ENCODE peak calls at places on chromosomes 12 and 14, in four cellular contexts. One of them, this sample, is unnamed.

GRCh38 chr14:31263485-31264133 is 56.0 kb upstream of the HECTD1 start:
- DNase-seq in K562: no peak
- DNase-seq in GM12878: no peak
- DNase-seq in HepG2: peak
- DNase-seq in this sample: no peak

GRCh38 chr12:121753844-121754264 is 39.6 kb downstream of the RHOF start:
- DNase-seq in K562: no peak
- DNase-seq in HepG2: no peak
- DNase-seq in GM12878: no peak
- DNase-seq in this sample: no peak

GRCh38 chr12:89470741-89471504 is 53.7 kb downstream of the GALNT4 start:
- DNase-seq in HepG2: peak
- DNase-seq in K562: peak
- DNase-seq in GM12878: no peak
- DNase-seq in this sample: no peak

GRCh38 chr12:11833174-11833895 is 183.9 kb downstream of the ETV6 start:
- DNase-seq in HepG2: no peak
- DNase-seq in GM12878: no peak
- DNase-seq in K562: no peak
- DNase-seq in this sample: no peak

GRCh38 chr12:12719496-12719895 is 2.3 kb downstream of the CDKN1B start:
- DNase-seq in HepG2: no peak
- DNase-seq in GM12878: peak
- DNase-seq in K562: no peak
- DNase-seq in this sample: no peak

GRCh38 chr14:22556021-22556989 is 32.7 kb downstream of the DAD1 start:
- DNase-seq in K562: peak
- DNase-seq in HepG2: no peak
- DNase-seq in GM12878: peak
- DNase-seq in this sample: no peak

GRCh38 chr12:30882706-30883105 is 43.8 kb upstream of the TSPAN11 start:
- DNase-seq in GM12878: no peak
- DNase-seq in K562: no peak
- DNase-seq in HepG2: no peak
- DNase-seq in this sample: no peak

GRCh38 chr14:55265197-55265596 is 6.0 kb upstream of the FBXO34 start:
- DNase-seq in GM12878: no peak
- DNase-seq in K562: no peak
- DNase-seq in HepG2: peak
- DNase-seq in this sample: no peak

GRCh38 chr12:94140556-94140955 is 7.8 kb upstream of the PLXNC1 start:
- DNase-seq in HepG2: peak
- DNase-seq in GM12878: no peak
- DNase-seq in K562: peak
- DNase-seq in this sample: peak

GRCh38 chr12:130955238-130955816 is 1.6 kb downstream of the ADGRD1 start:
- DNase-seq in GM12878: no peak
- DNase-seq in HepG2: no peak
- DNase-seq in K562: no peak
- DNase-seq in this sample: no peak

GRCh38 chr12:46404225-46404631 is 31.7 kb upstream of the SLC38A2 start:
- DNase-seq in HepG2: no peak
- DNase-seq in GM12878: no peak
- DNase-seq in K562: no peak
- DNase-seq in this sample: no peak

GRCh38 chr14:100081997-100082625 is 16.9 kb downstream of the EVL start:
- DNase-seq in GM12878: no peak
- DNase-seq in K562: no peak
- DNase-seq in HepG2: no peak
- DNase-seq in this sample: no peak

GRCh38 chr12:65754744-65755595 is 69.3 kb upstream of the HMGA2 start:
- DNase-seq in K562: no peak
- DNase-seq in GM12878: no peak
- DNase-seq in HepG2: no peak
- DNase-seq in this sample: no peak

GRCh38 chr14:99274346-99275221 is 2.6 kb upstream of the BCL11B start:
- DNase-seq in GM12878: no peak
- DNase-seq in K562: peak
- DNase-seq in HepG2: peak
- DNase-seq in this sample: peak

GRCh38 chr12:94271351-94271750 is 123.0 kb downstream of the PLXNC1 start:
- DNase-seq in K562: no peak
- DNase-seq in HepG2: no peak
- DNase-seq in GM12878: no peak
- DNase-seq in this sample: no peak

GRCh38 chr14:100902792-100903191 is 730 bp downstream of the RTL1 start:
- DNase-seq in HepG2: peak
- DNase-seq in K562: no peak
- DNase-seq in GM12878: no peak
- DNase-seq in this sample: peak

GRCh38 chr12:58416211-58416610 is 474.8 kb downstream of the ATP23 start:
- DNase-seq in HepG2: no peak
- DNase-seq in GM12878: no peak
- DNase-seq in K562: no peak
- DNase-seq in this sample: no peak

GRCh38 chr12:95220190-95220589 is 2.6 kb downstream of the VEZT start:
- DNase-seq in HepG2: no peak
- DNase-seq in K562: no peak
- DNase-seq in GM12878: no peak
- DNase-seq in this sample: no peak

GRCh38 chr14:61934385-61934784 is 172.2 kb downstream of the SNAPC1 start:
- DNase-seq in K562: no peak
- DNase-seq in GM12878: no peak
- DNase-seq in HepG2: no peak
- DNase-seq in this sample: no peak

GRCh38 chr14:26088260-26088659 is 509.6 kb downstream of the NOVA1 start:
- DNase-seq in GM12878: no peak
- DNase-seq in K562: no peak
- DNase-seq in HepG2: no peak
- DNase-seq in this sample: peak

GRCh38 chr12:109053382-109054123 is 1.2 kb downstream of the USP30 start:
- DNase-seq in K562: peak
- DNase-seq in GM12878: peak
- DNase-seq in HepG2: peak
- DNase-seq in this sample: no peak

GRCh38 chr12:24852420-24852819 is 96.5 kb downstream of the BCAT1 start:
- DNase-seq in K562: no peak
- DNase-seq in GM12878: no peak
- DNase-seq in HepG2: no peak
- DNase-seq in this sample: no peak

GRCh38 chr12:66144796-66145754 is 14.5 kb upstream of the LLPH start:
- DNase-seq in K562: no peak
- DNase-seq in GM12878: no peak
- DNase-seq in HepG2: peak
- DNase-seq in this sample: no peak

GRCh38 chr12:30796891-30797371 is 42.2 kb upstream of the CAPRIN2 start:
- DNase-seq in K562: no peak
- DNase-seq in GM12878: no peak
- DNase-seq in HepG2: no peak
- DNase-seq in this sample: peak

GRCh38 chr14:99118046-99118721 is 153.8 kb downstream of the BCL11B start:
- DNase-seq in K562: no peak
- DNase-seq in GM12878: no peak
- DNase-seq in HepG2: no peak
- DNase-seq in this sample: peak

GRCh38 chr14:54653764-54654469 is 87.0 kb downstream of the SAMD4A start:
- DNase-seq in K562: no peak
- DNase-seq in GM12878: no peak
- DNase-seq in HepG2: peak
- DNase-seq in this sample: no peak

GRCh38 chr12:55653031-55653430 is 16.3 kb downstream of the OR10P1 start:
- DNase-seq in GM12878: no peak
- DNase-seq in K562: no peak
- DNase-seq in HepG2: no peak
- DNase-seq in this sample: no peak

GRCh38 chr14:68792022-68792829 is 641 bp downstream of the ZFP36L1 start:
- DNase-seq in HepG2: no peak
- DNase-seq in K562: no peak
- DNase-seq in GM12878: no peak
- DNase-seq in this sample: no peak

GRCh38 chr12:118150625-118151024 is 14.7 kb downstream of the PEBP1 start:
- DNase-seq in K562: no peak
- DNase-seq in GM12878: no peak
- DNase-seq in HepG2: no peak
- DNase-seq in this sample: no peak

GRCh38 chr14:33120341-33120740 is 181.7 kb downstream of the NPAS3 start:
- DNase-seq in HepG2: no peak
- DNase-seq in K562: no peak
- DNase-seq in GM12878: no peak
- DNase-seq in this sample: no peak

GRCh38 chr14:62143235-62143634 is 381.0 kb downstream of the SNAPC1 start:
- DNase-seq in HepG2: no peak
- DNase-seq in GM12878: no peak
- DNase-seq in K562: no peak
- DNase-seq in this sample: no peak

DNA sequence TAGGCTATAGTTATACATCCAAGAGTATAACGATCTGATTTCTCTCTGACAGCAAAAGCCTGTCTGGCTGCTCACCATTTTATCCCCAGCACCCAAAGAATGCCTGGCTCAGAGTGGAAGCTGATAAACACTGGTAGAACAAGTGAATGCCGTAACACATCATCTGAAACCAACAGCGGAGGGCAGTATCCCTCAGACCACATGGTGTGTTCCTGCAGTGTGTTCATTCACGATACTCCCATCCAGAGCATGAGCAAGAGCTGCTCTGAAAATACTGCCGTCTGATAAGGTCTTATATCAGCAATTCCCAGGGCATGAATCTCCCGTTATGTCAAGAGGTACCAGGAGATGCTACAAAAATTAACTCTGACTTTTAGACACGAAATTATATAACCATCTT is 95.9 kb downstream of the TTC7B start:
- DNase-seq in HepG2: no peak
- DNase-seq in K562: peak
- DNase-seq in GM12878: no peak
- DNase-seq in this sample: no peak
- TF ChIP-seq MAX in HepG2: no peak
- TF ChIP-seq MAX in K562: no peak
- TF ChIP-seq MAX in GM12878: no peak
- TF ChIP-seq MAX in this sample: no peak

DNA sequence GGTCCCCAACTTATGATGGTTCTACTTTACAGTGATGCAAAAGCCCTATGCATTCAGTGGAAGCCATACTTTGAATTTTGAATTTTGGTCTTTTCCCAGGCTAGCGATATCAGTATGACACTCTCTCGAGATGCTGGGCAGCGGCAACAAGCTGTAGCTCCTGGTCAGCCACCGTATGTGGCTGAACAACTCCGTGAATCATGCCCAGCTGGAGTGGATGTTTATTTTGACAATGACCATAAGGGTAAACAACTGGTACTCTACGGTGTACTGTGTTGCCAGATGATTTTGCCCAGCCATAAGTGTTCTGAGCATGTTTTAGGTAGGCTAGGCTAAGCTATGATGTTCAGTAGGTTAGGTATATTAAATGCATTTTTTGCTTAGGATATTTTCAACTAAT is 8.2 kb upstream of the ZNF410 start:
- DNase-seq in GM12878: no peak
- DNase-seq in HepG2: no peak
- DNase-seq in K562: no peak
- DNase-seq in this sample: no peak
- TF ChIP-seq ETV6 in GM12878: no peak
- TF ChIP-seq ETV6 in HepG2: no peak
- TF ChIP-seq ETV6 in K562: no peak
- TF ChIP-seq ETV6 in this sample: no peak

DNA sequence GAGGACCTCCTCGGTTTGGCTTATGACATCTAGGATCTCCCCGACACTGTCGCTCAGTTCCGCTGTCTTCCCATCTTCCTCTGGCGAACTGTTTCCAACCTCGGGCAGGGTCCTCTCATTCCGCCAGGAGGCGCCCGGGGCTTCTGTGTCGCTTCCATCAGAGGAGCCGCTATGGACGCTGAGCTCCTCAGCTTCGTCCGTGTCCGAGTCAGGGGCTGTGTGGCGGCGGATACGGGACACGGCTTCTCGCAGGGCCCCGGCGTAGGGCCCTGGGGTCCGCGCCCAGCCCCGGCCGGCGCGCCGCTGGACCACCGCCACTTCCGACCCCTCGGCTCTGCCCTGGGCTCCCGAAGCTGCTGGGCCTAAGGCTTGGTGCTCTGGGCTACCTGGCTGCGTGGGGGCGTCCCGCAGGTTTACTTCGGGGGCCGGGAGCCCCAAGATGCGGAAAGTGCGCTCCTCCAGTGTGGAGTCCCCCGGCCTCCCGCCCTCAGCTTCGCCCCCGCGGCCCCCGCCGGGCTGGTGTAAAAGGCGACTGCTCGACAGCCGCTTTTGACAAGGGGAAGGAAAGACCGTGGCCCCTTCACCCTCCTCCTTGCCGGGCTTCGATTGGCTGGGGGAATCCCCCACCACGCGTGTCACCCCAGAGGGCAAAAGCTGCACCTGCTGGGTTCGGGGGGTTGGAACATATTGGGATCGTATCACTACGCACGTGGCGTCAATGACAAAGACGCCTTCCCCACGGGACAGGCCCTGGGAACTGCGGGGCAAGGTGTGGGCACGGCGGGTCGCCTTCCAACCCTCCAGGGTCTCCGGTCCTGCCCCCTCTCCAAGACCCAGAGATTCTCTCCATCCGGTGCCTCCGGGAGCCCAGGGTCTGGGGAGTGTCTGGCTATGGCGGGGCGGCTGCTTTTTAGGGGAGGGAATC is 2.1 kb downstream of the DDN start:
- DNase-seq in GM12878: no peak
- DNase-seq in HepG2: peak
- DNase-seq in K562: peak
- DNase-seq in this sample: peak
- TF ChIP-seq MAX in GM12878: no peak
- TF ChIP-seq MAX in HepG2: peak
- TF ChIP-seq MAX in K562: no peak
- TF ChIP-seq MAX in this sample: no peak

GRCh38 chr14:36511981-36512584 is 7.9 kb downstream of the NKX2-1 start:
- DNase-seq in K562: no peak
- DNase-seq in GM12878: no peak
- DNase-seq in HepG2: no peak
- DNase-seq in this sample: no peak

GRCh38 chr14:36514278-36515104 is 5.5 kb downstream of the NKX2-1 start:
- DNase-seq in K562: no peak
- DNase-seq in GM12878: no peak
- DNase-seq in HepG2: peak
- DNase-seq in this sample: peak

GRCh38 chr14:36512585-36513003 is 7.4 kb downstream of the NKX2-1 start:
- DNase-seq in HepG2: no peak
- DNase-seq in GM12878: no peak
- DNase-seq in K562: no peak
- DNase-seq in this sample: no peak

GRCh38 chr14:36513451-36514277 is 6.4 kb downstream of the NKX2-1 start:
- DNase-seq in K562: no peak
- DNase-seq in HepG2: no peak
- DNase-seq in GM12878: no peak
- DNase-seq in this sample: peak

DNA sequence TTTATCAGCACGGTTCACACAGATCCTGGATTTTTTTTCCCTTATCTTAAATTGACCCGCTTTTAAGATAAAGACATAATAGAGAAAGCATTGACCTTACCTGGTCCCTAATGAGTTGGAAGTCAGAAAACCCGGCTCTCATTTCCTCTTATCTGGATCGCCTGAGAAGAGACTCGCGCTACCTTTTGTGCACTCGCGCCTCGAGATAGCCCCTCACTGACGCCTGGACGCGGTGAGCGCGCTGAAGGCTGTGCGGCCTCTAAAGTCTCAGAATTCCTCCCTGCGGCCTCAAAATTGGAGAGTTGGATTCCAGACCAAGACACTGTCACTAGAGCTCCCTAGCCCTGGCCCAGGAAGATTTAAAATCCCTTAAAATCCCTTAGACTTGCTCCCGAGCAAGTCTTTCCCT is 7.0 kb downstream of the NKX2-1 start:
- DNase-seq in GM12878: no peak
- DNase-seq in HepG2: no peak
- DNase-seq in K562: no peak
- DNase-seq in this sample: peak
- TF ChIP-seq ETV6 in GM12878: no peak
- TF ChIP-seq ETV6 in HepG2: no peak
- TF ChIP-seq ETV6 in K562: no peak
- TF ChIP-seq ETV6 in this sample: no peak

This sample was measured in WTC11.